ENCODE peak calls at places on chromosomes 13 and 19, in six cellular contexts. Z is K562, Y is neural progenitor cell, O is hepatocyte, M is astrocyte, T is GM23248. D is an unnamed sample.

GRCh38 chr13:112177889-112178288 is 110.9 kb downstream of the SOX1 start:
- DNase-seq in Y (no peak), T (no peak), Z (no peak), M (no peak), O (no peak), D (no peak)

GRCh38 chr13:41905600-41906254 is 55.2 kb downstream of the VWA8 start:
- DNase-seq in O (peak; percentile 18), T (peak; percentile 71), Z (peak; percentile 19), Y (peak; percentile 35), M (peak; percentile 22), D (no peak)

GRCh38 chr13:40026741-40027140 is 371.3 kb downstream of the COG6 start:
- DNase-seq in O (no peak), M (no peak), T (no peak), Y (no peak), Z (no peak), D (no peak)

GRCh38 chr19:50147462-50148423 is 15.3 kb downstream of the IZUMO2 start:
- DNase-seq in Z (peak; percentile 90), M (peak; percentile 67), Y (peak; percentile 93), T (peak; percentile 89), O (peak; percentile 90), D (peak; percentile 86)

GRCh38 chr19:1408300-1409203 is 1.2 kb downstream of the DAZAP1 start:
- DNase-seq in M (peak; percentile 36), O (peak; percentile 70), T (peak; percentile 82), Y (peak; percentile 70), Z (peak; percentile 70), D (no peak)

GRCh38 chr19:29927944-29928669 is 13.9 kb upstream of the URI1 start:
- DNase-seq in Z (no peak), M (no peak), T (no peak), Y (peak; percentile 68), O (no peak), D (no peak)

GRCh38 chr19:55647732-55648656 is at the start of gene CCDC106:
- DNase-seq in Z (peak; percentile 86), T (peak; percentile 75), O (peak; percentile 82), Y (peak; percentile 90), M (peak; percentile 79), D (no peak)

GRCh38 chr19:18239303-18239702 is 13.1 kb upstream of the PDE4C start:
- DNase-seq in T (peak; percentile 56), M (no peak), O (no peak), Z (peak; percentile 59), Y (peak; percentile 46), D (no peak)

GRCh38 chr13:105587786-105588185 is 947.7 kb downstream of the EFNB2 start:
- DNase-seq in Y (no peak), M (peak; percentile 67), O (peak; percentile 41), Z (no peak), T (no peak), D (peak; percentile 59)

GRCh38 chr13:100301418-100301817 is 212.5 kb downstream of the PCCA start:
- DNase-seq in Y (no peak), Z (no peak), M (no peak), T (no peak), O (no peak), D (no peak)

GRCh38 chr13:39324806-39325311 is 278.1 kb downstream of the LHFPL6 start:
- DNase-seq in Z (no peak), O (no peak), Y (no peak), M (no peak), T (no peak), D (no peak)

GRCh38 chr19:33763661-33764343 is 32.9 kb upstream of the KCTD15 start:
- DNase-seq in T (no peak), Y (no peak), O (no peak), Z (no peak), M (no peak), D (no peak)

GRCh38 chr19:51660975-51661600 is 14.5 kb upstream of the SIGLEC14 start:
- DNase-seq in Y (peak; percentile 93), O (peak; percentile 92), T (peak; percentile 90), M (peak; percentile 40), Z (peak; percentile 81), D (peak; percentile 72)

GRCh38 chr19:15564534-15565168 is 50.4 kb upstream of the CYP4F8 start:
- DNase-seq in Y (no peak), O (no peak), M (no peak), Z (no peak), T (no peak), D (no peak)

GRCh38 chr13:98173431-98173921 is 3.6 kb downstream of the RNF113B start:
- DNase-seq in Z (no peak), Y (peak; percentile 28), T (peak; percentile 93), M (peak; percentile 100), O (peak; percentile 23), D (peak; percentile 77)

GRCh38 chr13:79491715-79492114 is 10.8 kb downstream of the NDFIP2 start:
- DNase-seq in O (no peak), T (peak; percentile 80), Y (no peak), M (peak; percentile 85), Z (no peak), D (peak; percentile 65)

GRCh38 chr19:48367855-48368254 is 3.7 kb downstream of the SYNGR4 start:
- DNase-seq in Y (no peak), T (no peak), Z (no peak), M (no peak), O (no peak), D (no peak)

DNA sequence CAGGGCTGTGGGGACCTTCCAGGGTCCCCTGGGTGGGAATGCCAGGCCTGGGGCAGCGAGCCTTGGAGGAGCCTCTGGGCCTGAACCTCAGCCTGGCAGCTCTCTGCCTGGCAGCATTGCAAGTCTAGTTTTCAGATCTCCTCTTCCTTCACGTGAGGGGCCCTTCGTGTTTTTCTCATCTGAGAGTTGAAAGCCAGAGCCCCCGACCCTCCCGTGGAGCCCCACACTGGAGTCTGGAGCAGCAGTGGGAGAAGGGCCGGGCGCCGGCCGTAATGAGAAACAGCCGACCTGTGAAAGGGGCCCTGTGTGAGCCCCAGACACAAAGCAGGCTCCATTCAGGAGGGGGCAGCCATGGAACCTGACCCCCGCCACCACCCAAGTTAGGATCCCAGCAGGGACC is 19.3 kb downstream of the TMED1 start:
- DNase-seq in M (no peak), T (no peak), Z (no peak), Y (no peak), O (peak; percentile 8), D (no peak)
- H3K4me1 ChIP-seq in M (peaks cover 43% of the 10 kb centered on the region), T (peaks cover 42% of the 10 kb centered on the region), Z (peaks cover 31% of the 10 kb centered on the region), Y (no peaks in the 10 kb centered on the region), O (peaks cover 14% of the 10 kb centered on the region), D (no peaks in the 10 kb centered on the region)

DNA sequence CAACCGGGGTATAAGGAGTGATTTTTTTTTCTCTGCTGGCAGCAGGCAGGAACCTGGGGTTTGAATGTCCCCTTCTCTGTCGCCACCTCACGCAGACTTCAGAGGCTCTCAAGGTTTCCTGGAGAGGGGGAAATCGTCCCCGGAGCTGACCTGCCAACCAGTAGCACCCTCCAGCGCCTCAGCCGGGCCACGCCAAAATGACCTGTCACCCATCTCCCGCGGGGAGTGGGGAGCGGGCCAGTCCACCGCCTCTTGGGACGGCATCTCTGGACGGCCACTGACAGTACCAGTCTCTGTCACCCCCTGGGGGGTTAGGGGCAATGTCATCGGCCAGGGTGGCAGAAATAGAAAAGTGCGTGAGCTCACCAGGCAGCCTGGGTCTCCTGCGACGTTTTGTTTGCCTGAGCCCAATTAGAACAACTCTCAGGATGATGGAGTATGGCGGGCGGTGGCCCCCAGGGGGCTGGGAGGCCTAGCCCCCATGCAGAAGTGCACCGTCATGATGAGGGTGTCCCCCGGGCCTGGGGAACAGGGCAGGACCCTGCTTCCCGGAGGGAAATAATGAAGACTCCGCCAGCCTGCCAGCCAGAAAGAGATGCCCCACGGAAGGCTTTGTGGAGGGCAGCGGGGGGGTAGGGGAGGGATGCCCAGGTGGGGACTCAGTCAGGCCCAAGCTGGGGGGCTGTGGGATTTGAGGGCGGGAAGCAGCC is 2.6 kb downstream of the PTPRS start:
- DNase-seq in O (no peak), T (no peak), Y (no peak), M (no peak), Z (no peak), D (no peak)
- TF ChIP-seq EZH2 in O (no peak), T (no peak), Y (no peak), M (no peak), Z (no peak), D (no peak)

DNA sequence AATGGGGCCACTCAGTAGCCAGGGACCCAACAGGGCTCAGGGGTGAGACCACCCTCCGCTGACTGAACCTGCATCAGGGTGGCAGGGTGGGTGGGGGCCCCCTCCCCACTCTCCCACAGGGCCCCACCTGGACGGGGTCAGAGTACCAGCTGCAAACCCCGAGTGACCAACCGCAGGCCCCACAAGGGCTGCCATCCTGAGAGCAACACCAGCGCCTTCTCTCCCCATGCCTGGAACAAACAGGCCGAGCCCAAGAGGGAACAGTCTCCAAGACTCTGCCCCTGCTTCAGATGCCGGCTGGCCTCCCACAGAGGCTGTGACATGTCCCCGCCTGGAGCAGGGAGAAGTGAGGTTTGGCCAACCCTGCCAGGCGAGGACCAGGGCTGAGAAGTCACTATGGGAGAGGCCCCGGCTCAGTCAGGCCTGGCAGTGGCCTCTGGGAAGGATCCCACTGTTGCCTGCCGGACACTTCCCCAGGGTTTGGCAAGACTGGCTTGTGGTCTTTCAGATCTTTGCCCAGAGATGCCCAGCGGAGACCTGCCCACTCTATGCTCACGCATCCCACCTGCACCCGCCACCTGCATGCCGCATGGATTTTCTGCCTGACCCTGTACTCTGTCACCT is 27.2 kb downstream of the MPND start:
- DNase-seq in Z (no peak), Y (no peak), O (no peak), T (no peak), M (no peak), D (no peak)
- H3K4me1 ChIP-seq in Z (peaks cover 60% of the 10 kb centered on the region), Y (peaks cover 24% of the 10 kb centered on the region), O (peaks cover 46% of the 10 kb centered on the region), T (peaks cover 69% of the 10 kb centered on the region), M (peaks cover 46% of the 10 kb centered on the region), D (peaks cover 23% of the 10 kb centered on the region)

GRCh38 chr19:2700660-2701360 is 1.7 kb downstream of the GNG7 start:
- DNase-seq in T (no peak), O (no peak), Y (no peak), M (no peak), Z (no peak), D (no peak)
- TF ChIP-seq EZH2 in T (peak; percentile 47), O (no peak), Y (no peak), M (no peak), Z (no peak), D (no peak)

DNA sequence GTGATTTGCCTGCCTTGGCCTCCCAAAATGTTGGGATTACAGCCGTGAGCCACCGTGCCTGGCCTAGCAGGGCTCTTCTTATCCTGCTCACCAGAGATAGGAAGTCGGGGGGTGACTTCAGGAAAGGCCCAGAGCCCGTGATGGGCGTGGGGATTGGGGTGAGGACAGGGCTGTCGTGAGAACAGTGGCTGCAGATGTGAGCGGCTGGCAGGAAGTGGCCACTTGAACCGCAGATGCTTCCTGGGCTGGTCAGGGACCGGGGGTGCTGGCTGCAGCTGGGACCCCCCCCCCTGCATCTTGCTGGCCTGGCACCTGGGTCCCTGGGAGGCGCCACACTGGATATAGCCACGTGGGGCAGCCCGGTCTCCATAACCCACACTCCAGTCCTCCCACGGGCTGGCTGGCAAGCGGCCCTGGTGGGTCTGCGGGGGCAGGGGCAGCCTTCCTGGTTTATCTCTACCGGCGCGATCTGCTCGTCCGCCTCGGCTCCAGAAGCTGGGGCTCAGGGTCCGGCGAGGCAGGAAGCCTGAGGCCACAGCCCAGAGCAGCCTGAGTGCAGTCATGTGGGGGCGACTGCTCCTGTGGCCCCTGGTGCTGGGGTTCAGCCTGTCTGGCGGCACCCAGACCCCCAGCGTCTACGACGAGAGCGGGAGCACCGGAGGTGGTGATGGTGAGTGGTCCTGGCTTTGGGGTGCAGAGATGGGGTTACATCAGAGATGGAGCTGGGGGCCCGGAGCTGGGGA is at the start of gene F2RL3:
- DNase-seq in Y (no peak), Z (peak; percentile 68), O (no peak), T (peak; percentile 23), M (peak; percentile 2), D (no peak)
- H3K4me1 ChIP-seq in Y (no peaks in the 10 kb centered on the region), Z (peaks cover 47% of the 10 kb centered on the region), O (no peaks in the 10 kb centered on the region), T (no peaks in the 10 kb centered on the region), M (no peaks in the 10 kb centered on the region), D (peaks cover 11% of the 10 kb centered on the region)

GRCh38 chr13:27969073-27969865 is at the start of gene CDX2:
- DNase-seq in Z (no peak), O (peak; percentile 86), T (no peak), Y (peak; percentile 51), M (no peak), D (no peak)
- TF ChIP-seq EZH2 in Z (no peak), O (no peak), T (no peak), Y (no peak), M (no peak), D (no peak)